ENCODE peak calls at places on chromosomes 6 and 20, in seven cellular contexts. One of them, this sample, is unnamed.
A peak's percentile ranks its signal among the peaks of the same experiment; 100 is the strongest.

GRCh38 chr6:67277312-67277711 is 1357.8 kb upstream of the ADGRB3 start:
- DNase-seq in fibroblast of the aortic adventitia: no peak
- DNase-seq in brain microvascular endothelial cell: no peak
- DNase-seq in gastrocnemius medialis: no peak
- DNase-seq in epithelial cell of esophagus: no peak
- DNase-seq in HL-60: no peak
- DNase-seq in CD8-positive, alpha-beta T cell: no peak
- DNase-seq in this sample: no peak

GRCh38 chr20:32972181-32973076 is 31.8 kb downstream of the SUN5 start:
- DNase-seq in CD8-positive, alpha-beta T cell: peak; percentile 78
- DNase-seq in epithelial cell of esophagus: no peak
- DNase-seq in brain microvascular endothelial cell: no peak
- DNase-seq in HL-60: no peak
- DNase-seq in gastrocnemius medialis: no peak
- DNase-seq in fibroblast of the aortic adventitia: no peak
- DNase-seq in this sample: peak; percentile 57

GRCh38 chr6:158452191-158452590 is 107.7 kb upstream of the TMEM181 start:
- DNase-seq in epithelial cell of esophagus: peak; percentile 88
- DNase-seq in gastrocnemius medialis: no peak
- DNase-seq in CD8-positive, alpha-beta T cell: no peak
- DNase-seq in brain microvascular endothelial cell: no peak
- DNase-seq in HL-60: no peak
- DNase-seq in fibroblast of the aortic adventitia: no peak
- DNase-seq in this sample: no peak

GRCh38 chr6:81075974-81076373 is 676.5 kb downstream of the TENT5A start:
- DNase-seq in epithelial cell of esophagus: peak; percentile 16
- DNase-seq in gastrocnemius medialis: no peak
- DNase-seq in CD8-positive, alpha-beta T cell: no peak
- DNase-seq in brain microvascular endothelial cell: peak; percentile 7
- DNase-seq in HL-60: no peak
- DNase-seq in fibroblast of the aortic adventitia: peak; percentile 19
- DNase-seq in this sample: no peak

GRCh38 chr6:112205521-112206458 is 48.6 kb downstream of the LAMA4 start:
- DNase-seq in gastrocnemius medialis: no peak
- DNase-seq in CD8-positive, alpha-beta T cell: no peak
- DNase-seq in HL-60: no peak
- DNase-seq in brain microvascular endothelial cell: peak; percentile 39
- DNase-seq in fibroblast of the aortic adventitia: peak; percentile 64
- DNase-seq in epithelial cell of esophagus: peak; percentile 55
- DNase-seq in this sample: no peak

GRCh38 chr20:32898721-32899120 is 40.0 kb downstream of the EFCAB8 start:
- DNase-seq in fibroblast of the aortic adventitia: peak; percentile 53
- DNase-seq in HL-60: no peak
- DNase-seq in CD8-positive, alpha-beta T cell: no peak
- DNase-seq in brain microvascular endothelial cell: peak; percentile 1
- DNase-seq in gastrocnemius medialis: no peak
- DNase-seq in epithelial cell of esophagus: no peak
- DNase-seq in this sample: no peak

GRCh38 chr20:32796383-32797159 is 23.2 kb upstream of the MAPRE1 start:
- DNase-seq in fibroblast of the aortic adventitia: no peak
- DNase-seq in epithelial cell of esophagus: peak; percentile 36
- DNase-seq in gastrocnemius medialis: no peak
- DNase-seq in HL-60: no peak
- DNase-seq in CD8-positive, alpha-beta T cell: no peak
- DNase-seq in brain microvascular endothelial cell: no peak
- DNase-seq in this sample: no peak

GRCh38 chr20:20241966-20242365 is 125.9 kb upstream of the INSM1 start:
- DNase-seq in HL-60: no peak
- DNase-seq in epithelial cell of esophagus: no peak
- DNase-seq in gastrocnemius medialis: no peak
- DNase-seq in fibroblast of the aortic adventitia: no peak
- DNase-seq in brain microvascular endothelial cell: no peak
- DNase-seq in CD8-positive, alpha-beta T cell: no peak
- DNase-seq in this sample: no peak

GRCh38 chr6:45990162-45990561 is 25.5 kb downstream of the CLIC5 start:
- DNase-seq in gastrocnemius medialis: no peak
- DNase-seq in CD8-positive, alpha-beta T cell: no peak
- DNase-seq in epithelial cell of esophagus: no peak
- DNase-seq in brain microvascular endothelial cell: no peak
- DNase-seq in fibroblast of the aortic adventitia: no peak
- DNase-seq in HL-60: no peak
- DNase-seq in this sample: no peak

DNA sequence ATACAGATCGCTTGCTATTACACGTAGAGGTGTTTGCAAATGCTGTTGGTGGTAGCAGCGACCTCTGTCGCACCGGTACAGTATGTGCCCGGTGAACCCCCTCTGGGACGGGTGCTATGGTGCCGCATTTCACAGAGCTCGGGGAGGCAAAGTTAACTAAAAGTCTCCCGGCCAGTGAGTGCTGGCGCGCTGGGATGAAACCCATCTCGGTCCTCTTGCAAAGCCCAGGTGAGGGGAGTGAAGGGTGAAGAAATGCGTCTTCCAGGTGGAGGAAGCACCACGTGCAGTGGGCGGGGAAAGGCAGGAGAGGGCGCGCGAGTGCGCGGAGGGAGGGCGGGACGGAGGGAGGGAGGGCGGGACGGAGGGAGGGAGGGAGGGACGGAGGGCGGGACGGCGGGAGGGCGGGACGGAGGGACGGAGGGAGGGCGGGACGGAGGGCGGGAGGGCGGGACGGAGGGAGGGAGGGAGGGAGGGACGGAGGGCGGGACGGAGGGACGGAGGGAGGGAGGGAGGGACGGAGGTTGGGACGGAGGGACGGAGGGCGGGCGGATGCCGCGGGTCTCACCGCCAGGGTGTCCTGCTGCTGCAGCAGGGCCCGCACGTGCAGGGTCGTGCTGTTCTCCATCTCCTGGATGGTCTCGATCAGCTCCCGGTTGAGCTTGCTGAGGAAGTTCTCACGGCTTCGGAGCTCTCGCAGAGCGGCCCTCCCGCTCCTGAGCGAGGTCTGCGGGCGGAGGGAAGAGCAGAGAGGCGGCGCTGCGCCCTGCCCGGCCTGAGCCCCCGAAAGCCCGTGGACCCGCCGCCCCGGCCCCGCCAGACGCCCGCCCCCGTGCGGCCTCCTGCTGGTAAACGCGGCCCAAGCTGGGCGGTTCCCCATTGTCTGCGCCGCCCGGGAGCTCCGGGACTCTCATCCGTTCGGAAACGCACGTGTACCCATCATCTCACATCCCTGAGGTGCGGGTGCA is 11.7 kb downstream of the C20orf96 start:
- DNase-seq in fibroblast of the aortic adventitia: no peak
- DNase-seq in brain microvascular endothelial cell: no peak
- DNase-seq in epithelial cell of esophagus: peak; percentile 43
- DNase-seq in gastrocnemius medialis: no peak
- DNase-seq in CD8-positive, alpha-beta T cell: no peak
- DNase-seq in HL-60: no peak
- DNase-seq in this sample: no peak
- TF ChIP-seq CTCF in fibroblast of the aortic adventitia: no peak
- TF ChIP-seq CTCF in brain microvascular endothelial cell: peak; percentile 10
- TF ChIP-seq CTCF in epithelial cell of esophagus: peak; percentile 24
- TF ChIP-seq CTCF in gastrocnemius medialis: no peak
- TF ChIP-seq CTCF in CD8-positive, alpha-beta T cell: no peak
- TF ChIP-seq CTCF in HL-60: no peak
- TF ChIP-seq CTCF in this sample: no peak

GRCh38 chr6:109978174-109979032 is at the start of gene GPR6:
- DNase-seq in fibroblast of the aortic adventitia: peak; percentile 35
- DNase-seq in HL-60: peak; percentile 3
- DNase-seq in brain microvascular endothelial cell: peak; percentile 36
- DNase-seq in gastrocnemius medialis: no peak
- DNase-seq in epithelial cell of esophagus: peak; percentile 67
- DNase-seq in CD8-positive, alpha-beta T cell: peak; percentile 43
- DNase-seq in this sample: peak; percentile 29

GRCh38 chr6:109977791-109978173 is 329 bp upstream of the GPR6 start:
- DNase-seq in brain microvascular endothelial cell: no peak
- DNase-seq in gastrocnemius medialis: no peak
- DNase-seq in fibroblast of the aortic adventitia: no peak
- DNase-seq in CD8-positive, alpha-beta T cell: no peak
- DNase-seq in epithelial cell of esophagus: no peak
- DNase-seq in HL-60: no peak
- DNase-seq in this sample: no peak

GRCh38 chr6:109984410-109984809 is 6.3 kb downstream of the GPR6 start:
- DNase-seq in gastrocnemius medialis: no peak
- DNase-seq in HL-60: no peak
- DNase-seq in CD8-positive, alpha-beta T cell: no peak
- DNase-seq in epithelial cell of esophagus: no peak
- DNase-seq in fibroblast of the aortic adventitia: no peak
- DNase-seq in brain microvascular endothelial cell: no peak
- DNase-seq in this sample: no peak

DNA sequence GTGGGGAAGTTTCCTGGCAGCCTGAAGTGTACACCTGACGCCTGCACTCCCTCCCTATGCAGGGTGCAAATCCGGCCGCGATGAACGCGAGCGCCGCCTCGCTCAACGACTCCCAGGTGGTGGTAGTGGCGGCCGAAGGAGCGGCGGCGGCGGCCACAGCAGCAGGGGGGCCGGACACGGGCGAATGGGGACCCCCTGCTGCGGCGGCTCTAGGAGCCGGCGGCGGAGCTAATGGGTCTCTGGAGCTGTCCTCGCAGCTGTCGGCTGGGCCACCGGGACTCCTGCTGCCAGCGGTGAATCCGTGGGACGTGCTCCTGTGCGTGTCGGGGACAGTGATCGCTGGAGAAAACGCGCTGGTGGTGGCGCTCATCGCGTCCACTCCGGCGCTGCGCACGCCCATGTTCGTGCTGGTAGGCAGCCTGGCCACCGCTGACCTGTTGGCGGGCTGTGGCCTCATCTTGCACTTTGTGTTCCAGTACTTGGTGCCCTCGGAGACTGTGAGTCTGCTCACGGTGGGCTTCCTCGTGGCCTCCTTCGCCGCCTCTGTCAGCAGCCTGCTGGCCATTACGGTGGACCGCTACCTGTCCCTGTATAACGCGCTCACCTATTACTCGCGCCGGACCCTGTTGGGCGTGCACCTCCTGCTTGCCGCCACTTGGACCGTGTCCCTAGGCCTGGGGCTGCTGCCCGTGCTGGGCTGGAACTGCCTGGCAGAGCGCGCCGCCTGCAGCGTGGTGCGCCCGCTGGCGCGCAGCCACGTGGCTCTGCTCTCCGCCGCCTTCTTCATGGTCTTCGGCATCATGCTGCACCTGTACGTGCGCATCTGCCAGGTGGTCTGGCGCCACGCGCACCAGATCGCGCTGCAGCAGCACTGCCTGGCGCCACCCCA is 1.2 kb downstream of the GPR6 start:
- DNase-seq in CD8-positive, alpha-beta T cell: no peak
- DNase-seq in brain microvascular endothelial cell: no peak
- DNase-seq in HL-60: no peak
- DNase-seq in gastrocnemius medialis: no peak
- DNase-seq in epithelial cell of esophagus: no peak
- DNase-seq in fibroblast of the aortic adventitia: no peak
- DNase-seq in this sample: no peak
- TF ChIP-seq CTCF in CD8-positive, alpha-beta T cell: no peak
- TF ChIP-seq CTCF in brain microvascular endothelial cell: no peak
- TF ChIP-seq CTCF in HL-60: no peak
- TF ChIP-seq CTCF in gastrocnemius medialis: no peak
- TF ChIP-seq CTCF in epithelial cell of esophagus: no peak
- TF ChIP-seq CTCF in fibroblast of the aortic adventitia: no peak
- TF ChIP-seq CTCF in this sample: no peak

DNA sequence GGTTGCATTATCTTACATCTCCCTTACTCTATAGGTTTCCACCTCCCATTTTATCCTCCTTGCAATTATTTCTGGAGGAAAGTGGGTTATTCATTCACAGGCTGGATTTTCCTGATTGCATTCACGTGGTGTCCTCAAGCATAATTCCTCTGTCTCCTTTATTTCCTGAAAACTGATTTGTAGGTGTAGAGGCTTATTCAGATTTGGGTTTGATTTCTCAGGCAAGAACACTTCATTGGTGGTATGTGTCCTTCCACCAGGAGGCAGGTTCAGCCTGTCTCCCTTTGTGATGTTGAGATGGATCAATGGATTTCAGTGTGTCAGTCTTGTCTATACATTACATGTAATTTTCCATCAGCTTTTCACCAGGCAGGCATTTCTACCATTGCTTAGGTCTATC is 17.3 kb downstream of the DNPH1 start:
- DNase-seq in brain microvascular endothelial cell: no peak
- DNase-seq in CD8-positive, alpha-beta T cell: no peak
- DNase-seq in HL-60: no peak
- DNase-seq in fibroblast of the aortic adventitia: no peak
- DNase-seq in gastrocnemius medialis: no peak
- DNase-seq in epithelial cell of esophagus: no peak
- DNase-seq in this sample: no peak
- TF ChIP-seq CTCF in brain microvascular endothelial cell: peak; percentile 26
- TF ChIP-seq CTCF in CD8-positive, alpha-beta T cell: no peak
- TF ChIP-seq CTCF in HL-60: no peak
- TF ChIP-seq CTCF in fibroblast of the aortic adventitia: no peak
- TF ChIP-seq CTCF in gastrocnemius medialis: no peak
- TF ChIP-seq CTCF in epithelial cell of esophagus: no peak
- TF ChIP-seq CTCF in this sample: no peak

GRCh38 chr20:4226330-4227084 is 211.1 kb upstream of the RNF24 start:
- DNase-seq in fibroblast of the aortic adventitia: no peak
- DNase-seq in CD8-positive, alpha-beta T cell: no peak
- DNase-seq in epithelial cell of esophagus: no peak
- DNase-seq in gastrocnemius medialis: no peak
- DNase-seq in HL-60: no peak
- DNase-seq in brain microvascular endothelial cell: no peak
- DNase-seq in this sample: no peak

GRCh38 chr20:4225778-4226177 is 210.4 kb upstream of the RNF24 start:
- DNase-seq in fibroblast of the aortic adventitia: peak; percentile 97
- DNase-seq in HL-60: no peak
- DNase-seq in brain microvascular endothelial cell: peak; percentile 96
- DNase-seq in epithelial cell of esophagus: peak; percentile 54
- DNase-seq in CD8-positive, alpha-beta T cell: no peak
- DNase-seq in gastrocnemius medialis: no peak
- DNase-seq in this sample: no peak

GRCh38 chr20:4229415-4229814 is 214.1 kb upstream of the RNF24 start:
- DNase-seq in gastrocnemius medialis: no peak
- DNase-seq in CD8-positive, alpha-beta T cell: no peak
- DNase-seq in brain microvascular endothelial cell: no peak
- DNase-seq in HL-60: no peak
- DNase-seq in epithelial cell of esophagus: no peak
- DNase-seq in fibroblast of the aortic adventitia: no peak
- DNase-seq in this sample: no peak

GRCh38 chr20:4230185-4230584 is 214.8 kb upstream of the RNF24 start:
- DNase-seq in CD8-positive, alpha-beta T cell: no peak
- DNase-seq in brain microvascular endothelial cell: no peak
- DNase-seq in epithelial cell of esophagus: no peak
- DNase-seq in gastrocnemius medialis: no peak
- DNase-seq in fibroblast of the aortic adventitia: no peak
- DNase-seq in HL-60: no peak
- DNase-seq in this sample: no peak

DNA sequence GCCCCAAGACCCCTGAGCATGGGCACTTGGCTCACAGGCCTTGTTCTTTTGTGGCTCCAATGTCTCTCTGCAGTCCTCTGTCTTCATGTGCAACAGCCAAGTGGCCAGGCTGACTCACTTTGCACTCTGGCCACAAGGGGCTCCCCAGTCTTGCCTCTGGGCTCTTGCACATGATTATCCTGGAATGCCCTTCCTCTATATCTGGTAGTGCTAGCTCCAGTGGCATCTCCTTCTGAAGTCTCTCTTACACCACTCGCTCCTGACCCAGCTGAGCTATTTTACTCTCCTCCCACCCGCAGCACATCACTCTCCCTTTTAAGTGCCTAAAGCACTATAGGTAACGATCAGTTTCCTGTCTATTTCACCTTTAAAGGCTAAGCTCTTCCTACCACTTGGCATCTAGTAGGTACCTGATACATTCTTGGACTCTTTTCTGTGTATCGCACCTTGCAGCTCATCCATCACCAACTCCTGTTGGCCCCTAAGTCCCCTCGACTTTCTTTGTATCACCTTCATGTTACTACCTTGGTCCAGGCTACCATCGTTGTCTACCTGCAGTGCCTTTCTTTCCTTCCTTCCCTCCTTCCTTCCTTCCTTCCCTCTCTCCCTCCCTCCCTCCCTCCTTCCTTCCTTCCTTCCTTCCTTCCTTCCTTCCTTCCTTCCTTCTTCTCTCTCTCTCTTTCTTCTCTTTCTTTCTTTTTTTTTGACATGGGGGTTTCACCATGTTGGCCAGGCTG is 211.9 kb upstream of the RNF24 start:
- DNase-seq in gastrocnemius medialis: no peak
- DNase-seq in CD8-positive, alpha-beta T cell: no peak
- DNase-seq in epithelial cell of esophagus: peak; percentile 53
- DNase-seq in fibroblast of the aortic adventitia: peak; percentile 47
- DNase-seq in brain microvascular endothelial cell: peak; percentile 52
- DNase-seq in HL-60: no peak
- DNase-seq in this sample: no peak
- TF ChIP-seq CTCF in gastrocnemius medialis: no peak
- TF ChIP-seq CTCF in CD8-positive, alpha-beta T cell: no peak
- TF ChIP-seq CTCF in epithelial cell of esophagus: peak; percentile 35
- TF ChIP-seq CTCF in fibroblast of the aortic adventitia: peak; percentile 51
- TF ChIP-seq CTCF in brain microvascular endothelial cell: peak; percentile 82
- TF ChIP-seq CTCF in HL-60: peak; percentile 62
- TF ChIP-seq CTCF in this sample: no peak